ENCODE peak calls at places on chromosomes 12 and 14, in eight cellular contexts. B, N, K, S, A, Q, U and E are unnamed samples.

GRCh38 chr12:14260011-14260993 is 105.2 kb upstream of the ATF7IP start:
- DNase-seq in B (peak), N (peak), K (no peak), S (peak), A (peak), Q (peak), U (peak), E (peak)

GRCh38 chr12:125256537-125256936 is 191.3 kb downstream of the AACS start:
- DNase-seq in B (no peak), N (no peak), K (no peak), S (no peak), A (no peak), Q (no peak), U (no peak), E (no peak)

GRCh38 chr14:59055439-59056045 is 132.9 kb upstream of the DAAM1 start:
- DNase-seq in B (peak), N (peak), K (peak), S (peak), A (peak), Q (peak), U (peak), E (no peak)

GRCh38 chr14:69573205-69573840 is 1.3 kb downstream of the CCDC177 start:
- DNase-seq in B (no peak), N (no peak), K (no peak), S (no peak), A (no peak), Q (no peak), U (no peak), E (no peak)

GRCh38 chr14:103628221-103628683 is 759 bp upstream of the KLC1 start:
- DNase-seq in B (peak), N (peak), K (peak), S (peak), A (peak), Q (peak), U (peak), E (peak)

GRCh38 chr12:47091009-47091408 is 11.2 kb upstream of the AMIGO2 start:
- DNase-seq in B (no peak), N (no peak), K (no peak), S (no peak), A (no peak), Q (no peak), U (no peak), E (no peak)

GRCh38 chr12:48852734-48853168 is 788 bp upstream of the DDX23 start:
- DNase-seq in B (peak), N (no peak), K (no peak), S (no peak), A (no peak), Q (no peak), U (no peak), E (no peak)

GRCh38 chr12:76080017-76080728 is 4.3 kb downstream of the NAP1L1 start:
- DNase-seq in B (no peak), N (no peak), K (no peak), S (peak), A (no peak), Q (peak), U (no peak), E (no peak)

GRCh38 chr12:56630180-56630632 is at the start of gene BAZ2A:
- DNase-seq in B (peak), N (peak), K (peak), S (peak), A (peak), Q (peak), U (peak), E (no peak)

GRCh38 chr12:130813949-130814348 is 25.1 kb downstream of the STX2 start:
- DNase-seq in B (no peak), N (no peak), K (no peak), S (no peak), A (no peak), Q (no peak), U (no peak), E (no peak)

GRCh38 chr12:5295966-5296365 is 135.9 kb upstream of the NTF3 start:
- DNase-seq in B (no peak), N (no peak), K (no peak), S (no peak), A (no peak), Q (no peak), U (no peak), E (no peak)

GRCh38 chr12:111352300-111352993 is 16.4 kb downstream of the PHETA1 start:
- DNase-seq in B (no peak), N (no peak), K (no peak), S (no peak), A (no peak), Q (no peak), U (no peak), E (no peak)

GRCh38 chr12:109786799-109787198 is 46.4 kb downstream of the TRPV4 start:
- DNase-seq in B (no peak), N (no peak), K (no peak), S (no peak), A (no peak), Q (no peak), U (no peak), E (no peak)

GRCh38 chr12:57609091-57609780 is 2.0 kb upstream of the ARHGEF25 start:
- DNase-seq in B (no peak), N (no peak), K (peak), S (no peak), A (no peak), Q (no peak), U (no peak), E (no peak)

GRCh38 chr12:29751676-29752075 is 32.1 kb downstream of the TMTC1 start:
- DNase-seq in B (no peak), N (no peak), K (no peak), S (no peak), A (no peak), Q (no peak), U (no peak), E (no peak)

GRCh38 chr12:25866586-25867378 is 91.7 kb upstream of the RASSF8 start:
- DNase-seq in B (no peak), N (no peak), K (no peak), S (peak), A (no peak), Q (no peak), U (no peak), E (no peak)

GRCh38 chr12:62781136-62781880 is 153.6 kb downstream of the PPM1H start:
- DNase-seq in B (no peak), N (no peak), K (no peak), S (no peak), A (no peak), Q (no peak), U (no peak), E (no peak)

GRCh38 chr14:58807271-58807670 is 169.5 kb downstream of the DACT1 start:
- DNase-seq in B (no peak), N (no peak), K (no peak), S (no peak), A (no peak), Q (no peak), U (no peak), E (no peak)

GRCh38 chr14:24095196-24096068 is 1.3 kb downstream of the PCK2 start:
- DNase-seq in B (peak), N (peak), K (peak), S (peak), A (peak), Q (no peak), U (peak), E (no peak)

GRCh38 chr12:10365716-10366433 is 24.0 kb downstream of the KLRK1 start:
- DNase-seq in B (no peak), N (no peak), K (no peak), S (peak), A (no peak), Q (no peak), U (no peak), E (no peak)

GRCh38 chr12:109295764-109296425 is 13.2 kb downstream of the FOXN4 start:
- DNase-seq in B (no peak), N (no peak), K (no peak), S (no peak), A (no peak), Q (no peak), U (no peak), E (no peak)

GRCh38 chr12:57755454-57756372 is 810 bp downstream of the MARCHF9 start:
- DNase-seq in B (peak), N (no peak), K (peak), S (peak), A (no peak), Q (no peak), U (peak), E (no peak)

GRCh38 chr12:124034297-124034696 is 61.3 kb downstream of the ZNF664 start:
- DNase-seq in B (no peak), N (no peak), K (no peak), S (no peak), A (no peak), Q (no peak), U (no peak), E (no peak)

GRCh38 chr12:54287316-54288157 is 7.0 kb downstream of the HNRNPA1 start:
- DNase-seq in B (no peak), N (no peak), K (no peak), S (peak), A (no peak), Q (no peak), U (no peak), E (no peak)

GRCh38 chr12:96308881-96309280 is 91.4 kb downstream of the CDK17 start:
- DNase-seq in B (no peak), N (no peak), K (no peak), S (no peak), A (no peak), Q (no peak), U (no peak), E (no peak)